ENCODE peak calls at places on chromosome 2, in ten cellular contexts. V is endodermal cell, E is stomach, I is omental fat pad, O is AG09309, X is RWPE1, P is OCI-LY7, W is heart right ventricle, Z is Panc1, C is CD14-positive monocyte. Q is an unnamed sample.

GRCh38 chr2:204611017-204611631 is 65.8 kb downstream of the PARD3B start:
- DNase-seq in V (no peak), E (no peak), I (no peak), O (no peak), X (no peak), P (no peak), W (no peak), Z (no peak), C (no peak), Q (no peak)

GRCh38 chr2:35168351-35168750 is 1187.2 kb upstream of the CRIM1 start:
- DNase-seq in V (no peak), E (no peak), I (no peak), O (no peak), X (peak), P (no peak), W (no peak), Z (no peak), C (no peak), Q (no peak)

GRCh38 chr2:107412981-107413380 is 413.7 kb upstream of the RGPD4 start:
- DNase-seq in V (no peak), E (no peak), I (no peak), O (no peak), X (no peak), P (no peak), W (no peak), Z (no peak), C (no peak), Q (no peak)

GRCh38 chr2:6535572-6535971 is 330.1 kb downstream of the CMPK2 start:
- DNase-seq in V (peak), E (no peak), I (no peak), O (no peak), X (no peak), P (no peak), W (no peak), Z (no peak), C (no peak), Q (no peak)

GRCh38 chr2:164868563-164869419 is 27.2 kb upstream of the COBLL1 start:
- DNase-seq in V (no peak), E (no peak), I (no peak), O (no peak), X (no peak), P (no peak), W (no peak), Z (no peak), C (no peak), Q (no peak)

GRCh38 chr2:240377366-240377765 is 58.1 kb upstream of the GPC1 start:
- DNase-seq in V (no peak), E (no peak), I (no peak), O (no peak), X (no peak), P (no peak), W (no peak), Z (no peak), C (no peak), Q (no peak)

GRCh38 chr2:170818294-170819104 is 1.8 kb downstream of the GAD1 start:
- DNase-seq in V (peak), E (no peak), I (no peak), O (no peak), X (peak), P (no peak), W (no peak), Z (no peak), C (no peak), Q (no peak)

GRCh38 chr2:160140471-160140870 is 59.6 kb downstream of the ITGB6 start:
- DNase-seq in V (no peak), E (no peak), I (no peak), O (no peak), X (no peak), P (no peak), W (no peak), Z (no peak), C (no peak), Q (no peak)

GRCh38 chr2:23563673-23564617 is 179.0 kb downstream of the KLHL29 start:
- DNase-seq in V (no peak), E (no peak), I (no peak), O (peak), X (peak), P (no peak), W (peak), Z (no peak), C (no peak), Q (no peak)

GRCh38 chr2:96144481-96145027 is 686 bp downstream of the DUSP2 start:
- DNase-seq in V (peak), E (no peak), I (no peak), O (no peak), X (peak), P (peak), W (no peak), Z (no peak), C (peak), Q (peak)

GRCh38 chr2:236319036-236319435 is 54.8 kb upstream of the ASB18 start:
- DNase-seq in V (no peak), E (no peak), I (no peak), O (no peak), X (no peak), P (peak), W (no peak), Z (no peak), C (no peak), Q (no peak)

GRCh38 chr2:240564571-240565266 is 3.6 kb upstream of the RNPEPL1 start:
- DNase-seq in V (peak), E (no peak), I (no peak), O (no peak), X (no peak), P (peak), W (no peak), Z (no peak), C (peak), Q (peak)

GRCh38 chr2:54665436-54665856 is 58.0 kb upstream of the EML6 start:
- DNase-seq in V (peak), E (peak), I (no peak), O (no peak), X (no peak), P (peak), W (no peak), Z (peak), C (no peak), Q (no peak)

GRCh38 chr2:148955798-148956197 is 80.8 kb downstream of the KIF5C start:
- DNase-seq in V (no peak), E (no peak), I (no peak), O (no peak), X (no peak), P (no peak), W (no peak), Z (no peak), C (no peak), Q (no peak)

DNA sequence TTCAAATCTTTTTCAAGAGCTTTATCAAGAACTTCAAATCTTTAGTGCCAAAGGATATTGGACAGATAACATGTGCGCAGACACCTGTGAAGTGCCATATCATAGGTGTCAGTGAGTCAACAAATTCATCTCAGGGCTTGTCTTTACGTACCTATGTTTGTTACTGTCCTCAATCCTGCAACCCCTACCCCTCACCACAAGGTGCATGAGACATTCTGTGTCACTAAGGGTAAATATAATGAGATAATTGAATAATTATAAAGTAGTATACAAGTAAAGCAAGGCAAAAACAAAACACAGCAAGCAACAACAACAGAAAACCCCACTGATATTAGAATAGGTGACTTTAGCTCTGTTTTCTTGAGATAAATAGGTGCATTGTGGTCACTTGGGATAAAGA is 1495.8 kb upstream of the TMEFF2 start:
- DNase-seq in V (no peak), E (no peak), I (no peak), O (no peak), X (no peak), P (no peak), W (no peak), Z (no peak), C (no peak), Q (no peak)
- TF ChIP-seq CTCF in V (peak), E (no peak), I (no peak), O (no peak), X (no peak), P (no peak), W (no peak), Z (no peak), C (no peak), Q (no peak)

GRCh38 chr2:206556357-206556949 is 85.8 kb upstream of the FAM237A start:
- DNase-seq in V (no peak), E (no peak), I (no peak), O (no peak), X (peak), P (peak), W (no peak), Z (peak), C (no peak), Q (no peak)
- TF ChIP-seq CTCF in V (peak), E (no peak), I (no peak), O (peak), X (peak), P (peak), W (peak), Z (peak), C (peak), Q (peak)

GRCh38 chr2:219570924-219571310 is 422 bp downstream of the OBSL1 start:
- DNase-seq in V (no peak), E (no peak), I (no peak), O (no peak), X (no peak), P (no peak), W (peak), Z (no peak), C (no peak), Q (no peak)
- TF ChIP-seq CTCF in V (no peak), E (no peak), I (no peak), O (no peak), X (no peak), P (no peak), W (no peak), Z (no peak), C (no peak), Q (no peak)

DNA sequence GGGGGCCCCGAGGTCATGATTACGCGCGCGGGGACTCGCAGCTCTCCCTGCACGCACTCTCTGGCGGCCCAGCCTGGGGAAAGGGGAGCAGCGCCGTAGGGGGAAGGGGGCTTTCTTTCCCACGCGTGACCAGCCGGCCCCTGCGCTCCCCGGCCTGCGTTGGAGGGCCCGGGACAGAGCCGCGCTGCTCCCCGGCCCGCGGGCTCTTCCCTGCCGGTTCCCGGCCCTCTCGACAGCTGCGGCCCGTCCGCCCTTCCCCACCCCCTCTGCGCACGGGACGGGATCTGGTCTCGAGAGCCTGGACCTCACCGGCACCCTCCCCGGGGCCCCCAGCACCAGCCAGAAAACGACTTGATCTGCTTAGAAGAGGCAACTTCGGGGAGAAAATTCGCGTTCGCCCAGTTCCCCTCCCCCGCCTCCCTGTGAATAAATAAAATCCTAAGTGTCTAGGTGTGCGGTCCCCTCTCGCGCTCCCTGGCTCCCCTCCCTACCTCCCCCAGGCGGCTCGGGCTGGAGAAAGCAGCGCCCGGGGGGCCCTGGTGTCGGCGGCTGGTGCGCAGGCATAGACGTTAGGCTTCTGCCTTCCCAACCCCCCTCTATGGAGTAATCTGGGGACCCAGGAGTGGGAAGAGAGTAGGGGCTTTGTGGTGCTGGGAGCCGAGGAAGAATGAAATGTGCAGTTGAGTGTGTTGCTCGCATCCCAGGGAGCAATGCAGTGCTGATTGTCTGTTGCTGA is 793 bp upstream of the FIGN start:
- DNase-seq in V (peak), E (no peak), I (peak), O (no peak), X (peak), P (no peak), W (peak), Z (no peak), C (no peak), Q (peak)
- TF ChIP-seq CTCF in V (peak), E (peak), I (no peak), O (peak), X (no peak), P (no peak), W (no peak), Z (peak), C (no peak), Q (peak)

DNA sequence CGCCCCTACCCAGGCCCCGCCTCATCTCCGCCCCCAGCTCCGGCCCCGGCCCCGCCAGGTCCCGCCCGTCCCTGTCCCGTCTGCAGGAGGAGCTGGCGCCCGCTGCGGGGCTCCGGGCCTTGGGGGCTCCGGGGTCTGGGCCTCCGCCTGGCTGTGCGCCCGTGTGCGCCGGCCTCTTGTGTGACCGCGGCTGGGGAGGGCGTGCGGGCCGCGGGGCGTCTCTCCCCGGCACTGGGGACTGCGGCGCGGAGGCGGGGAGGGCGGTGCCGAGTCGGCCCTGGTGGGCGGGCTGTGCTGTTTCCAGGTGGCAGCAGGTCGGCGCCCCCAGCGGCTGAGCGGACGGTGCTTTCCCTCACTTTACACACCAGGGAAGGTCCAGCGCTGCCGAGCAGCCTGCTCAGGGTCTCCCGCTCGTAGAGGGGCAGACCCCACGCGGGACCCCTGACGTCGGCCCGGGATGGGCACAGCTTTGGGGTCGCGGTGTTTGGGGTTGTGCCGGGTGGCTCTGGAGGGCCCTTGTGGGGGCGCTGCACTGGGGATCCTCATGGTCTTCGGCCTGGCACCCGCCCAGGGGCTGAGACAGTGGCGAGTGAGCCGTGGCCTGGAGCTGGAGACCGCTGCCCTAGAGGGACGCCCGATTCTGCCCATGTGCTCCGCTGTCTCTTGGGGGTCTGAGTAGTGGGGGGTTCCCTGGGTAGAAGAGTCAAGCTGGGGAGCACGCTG is 727 bp downstream of the ING5 start:
- DNase-seq in V (peak), E (peak), I (peak), O (no peak), X (peak), P (peak), W (peak), Z (no peak), C (peak), Q (peak)
- TF ChIP-seq CTCF in V (peak), E (no peak), I (no peak), O (peak), X (peak), P (peak), W (peak), Z (no peak), C (no peak), Q (peak)